ENCODE peak calls at places on chromosomes 11 and 22, in five cellular contexts. D, W, B, X and R are unnamed samples.

GRCh38 chr11:131609317-131609716 is 238.9 kb downstream of the NTM start:
- DNase-seq in D (peak), W (no peak), B (no peak), X (peak), R (no peak)

GRCh38 chr11:60899021-60899936 is 7.1 kb downstream of the PRPF19 start:
- DNase-seq in D (peak), W (no peak), B (no peak), X (peak), R (peak)

GRCh38 chr11:111554532-111554931 is 14.0 kb downstream of the LAYN start:
- DNase-seq in D (no peak), W (no peak), B (no peak), X (no peak), R (no peak)

GRCh38 chr11:120381401-120381800 is 45.2 kb downstream of the ARHGEF12 start:
- DNase-seq in D (no peak), W (no peak), B (no peak), X (peak), R (no peak)

GRCh38 chr11:71060358-71060757 is 192.0 kb downstream of the SHANK2 start:
- DNase-seq in D (no peak), W (no peak), B (no peak), X (no peak), R (no peak)

GRCh38 chr11:17864478-17864941 is 129.9 kb downstream of the KCNC1 start:
- DNase-seq in D (no peak), W (no peak), B (no peak), X (no peak), R (peak)

GRCh38 chr22:21650823-21651520 is 8.9 kb downstream of the SDF2L1 start:
- DNase-seq in D (no peak), W (no peak), B (no peak), X (no peak), R (no peak)

GRCh38 chr22:24129980-24130379 is 51.3 kb upstream of the SUSD2 start:
- DNase-seq in D (no peak), W (no peak), B (no peak), X (no peak), R (no peak)

GRCh38 chr22:42892571-42893316 is 35.7 kb upstream of the ARFGAP3 start:
- DNase-seq in D (no peak), W (no peak), B (no peak), X (no peak), R (no peak)

GRCh38 chr22:24471570-24471969 is 23.6 kb upstream of the UPB1 start:
- DNase-seq in D (no peak), W (no peak), B (peak), X (peak), R (no peak)

GRCh38 chr11:74444173-74444832 is 23.0 kb downstream of the KCNE3 start:
- DNase-seq in D (no peak), W (no peak), B (no peak), X (no peak), R (no peak)

GRCh38 chr11:16226245-16226644 is 130.1 kb downstream of the SOX6 start:
- DNase-seq in D (peak), W (no peak), B (no peak), X (peak), R (no peak)

GRCh38 chr11:13718394-13718793 is 49.9 kb downstream of the FAR1 start:
- DNase-seq in D (no peak), W (no peak), B (no peak), X (no peak), R (no peak)

GRCh38 chr11:133966924-133967598 is 10.3 kb upstream of the IGSF9B start:
- DNase-seq in D (no peak), W (no peak), B (peak), X (no peak), R (peak)

GRCh38 chr22:24076091-24076867 is 65.2 kb downstream of the CABIN1 start:
- DNase-seq in D (no peak), W (no peak), B (peak), X (no peak), R (no peak)

GRCh38 chr22:26330971-26331625 is 98.0 kb upstream of the ASPHD2 start:
- DNase-seq in D (peak), W (peak), B (no peak), X (peak), R (peak)

GRCh38 chr22:20811971-20812660 is 38.2 kb downstream of the SERPIND1 start:
- DNase-seq in D (no peak), W (no peak), B (no peak), X (no peak), R (no peak)

GRCh38 chr11:43579171-43579918 is 101.2 kb upstream of the HSD17B12 start:
- DNase-seq in D (no peak), W (no peak), B (no peak), X (peak), R (no peak)

GRCh38 chr22:38981005-38981658 is 1.0 kb upstream of the APOBEC3B start:
- DNase-seq in D (peak), W (no peak), B (no peak), X (peak), R (no peak)

GRCh38 chr11:76558473-76558872 is 112.1 kb downstream of the LRRC32 start:
- DNase-seq in D (no peak), W (no peak), B (no peak), X (no peak), R (no peak)

GRCh38 chr11:69218946-69219720 is 63.4 kb downstream of the SMIM38 start:
- DNase-seq in D (no peak), W (no peak), B (peak), X (no peak), R (no peak)

GRCh38 chr22:19067696-19068348 is 54.4 kb downstream of the DGCR2 start:
- DNase-seq in D (no peak), W (no peak), B (no peak), X (no peak), R (peak)

GRCh38 chr11:88480217-88480616 is 142.7 kb upstream of the CTSC start:
- DNase-seq in D (peak), W (no peak), B (no peak), X (peak), R (no peak)

GRCh38 chr11:35349897-35350296 is 69.5 kb downstream of the SLC1A2 start:
- DNase-seq in D (no peak), W (no peak), B (no peak), X (no peak), R (no peak)

GRCh38 chr22:32518848-32519247 is 44.2 kb downstream of the FBXO7 start:
- DNase-seq in D (no peak), W (no peak), B (no peak), X (no peak), R (no peak)